ENCODE peak calls at places on chromosomes 7 and 10, in five cellular contexts. One of them, this sample, is unnamed.

GRCh38 chr10:125543796-125544195 is 139.2 kb downstream of the TEX36 start:
- DNase-seq in non-pigmented ciliary epithelial cell: no peak
- DNase-seq in heart left ventricle: peak; percentile 42
- DNase-seq in substantia nigra: no peak
- DNase-seq in epithelial cell of esophagus: no peak
- DNase-seq in this sample: no peak

GRCh38 chr10:116974442-116975005 is 30.5 kb downstream of the SHTN1 start:
- DNase-seq in non-pigmented ciliary epithelial cell: peak; percentile 68
- DNase-seq in heart left ventricle: no peak
- DNase-seq in substantia nigra: no peak
- DNase-seq in epithelial cell of esophagus: peak; percentile 88
- DNase-seq in this sample: no peak

GRCh38 chr10:86522385-86522855 is 828 bp upstream of the WAPL start:
- DNase-seq in non-pigmented ciliary epithelial cell: no peak
- DNase-seq in heart left ventricle: no peak
- DNase-seq in substantia nigra: no peak
- DNase-seq in epithelial cell of esophagus: peak; percentile 9
- DNase-seq in this sample: no peak

GRCh38 chr10:69820817-69821216 is 19.1 kb downstream of the COL13A1 start:
- DNase-seq in non-pigmented ciliary epithelial cell: no peak
- DNase-seq in heart left ventricle: no peak
- DNase-seq in substantia nigra: no peak
- DNase-seq in epithelial cell of esophagus: no peak
- DNase-seq in this sample: no peak

GRCh38 chr10:20890491-20891337 is 6.4 kb downstream of the NEBL start:
- DNase-seq in non-pigmented ciliary epithelial cell: no peak
- DNase-seq in heart left ventricle: no peak
- DNase-seq in substantia nigra: no peak
- DNase-seq in epithelial cell of esophagus: peak; percentile 47
- DNase-seq in this sample: no peak

GRCh38 chr10:119395287-119396007 is 147.1 kb downstream of the RGS10 start:
- DNase-seq in non-pigmented ciliary epithelial cell: no peak
- DNase-seq in heart left ventricle: peak; percentile 76
- DNase-seq in substantia nigra: peak; percentile 25
- DNase-seq in epithelial cell of esophagus: no peak
- DNase-seq in this sample: peak; percentile 32

GRCh38 chr10:71045188-71045841 is 156.9 kb upstream of the PCBD1 start:
- DNase-seq in non-pigmented ciliary epithelial cell: no peak
- DNase-seq in heart left ventricle: peak; percentile 53
- DNase-seq in substantia nigra: no peak
- DNase-seq in epithelial cell of esophagus: no peak
- DNase-seq in this sample: no peak

GRCh38 chr7:159067870-159068787 is 76.5 kb downstream of the VIPR2 start:
- DNase-seq in non-pigmented ciliary epithelial cell: no peak
- DNase-seq in heart left ventricle: peak; percentile 91
- DNase-seq in substantia nigra: peak; percentile 12
- DNase-seq in epithelial cell of esophagus: no peak
- DNase-seq in this sample: peak; percentile 44

GRCh38 chr7:1922071-1922869 is 252.2 kb downstream of the ELFN1 start:
- DNase-seq in non-pigmented ciliary epithelial cell: no peak
- DNase-seq in heart left ventricle: peak; percentile 29
- DNase-seq in substantia nigra: no peak
- DNase-seq in epithelial cell of esophagus: peak; percentile 30
- DNase-seq in this sample: no peak

GRCh38 chr10:93465806-93466675 is 16.1 kb downstream of the MYOF start:
- DNase-seq in non-pigmented ciliary epithelial cell: peak; percentile 75
- DNase-seq in heart left ventricle: peak; percentile 88
- DNase-seq in substantia nigra: no peak
- DNase-seq in epithelial cell of esophagus: peak; percentile 99
- DNase-seq in this sample: peak; percentile 82